ENCODE peak calls at places on chromosomes 2 and 18, in ten cellular contexts. S, G, M, N, H, X, Y, W, Q and I are unnamed samples.

GRCh38 chr2:172334988-172335387 is 92.4 kb upstream of the ITGA6 start:
- DNase-seq in N (no peak), Q (no peak), Y (no peak), W (no peak), S (peak; percentile 15), G (no peak), M (no peak), X (no peak), H (no peak), I (no peak)

GRCh38 chr2:177171418-177171865 is 41.2 kb upstream of the HNRNPA3 start:
- DNase-seq in W (no peak), Y (peak; percentile 65), Q (no peak), H (no peak), N (no peak), M (peak; percentile 31), X (no peak), S (no peak), G (no peak), I (no peak)

GRCh38 chr2:128318776-128319456 is at the start of gene HS6ST1:
- DNase-seq in W (peak; percentile 83), Y (no peak), N (peak; percentile 92), X (peak; percentile 95), G (peak; percentile 91), M (peak; percentile 85), S (peak; percentile 94), Q (peak; percentile 94), H (peak; percentile 91), I (peak; percentile 70)

GRCh38 chr2:228023619-228024018 is 152.2 kb downstream of the DAW1 start:
- DNase-seq in M (no peak), G (no peak), S (peak; percentile 22), H (no peak), X (no peak), Q (no peak), N (no peak), Y (no peak), W (no peak), I (no peak)

GRCh38 chr2:143946436-143947385 is 573.2 kb downstream of the ZEB2 start:
- DNase-seq in W (no peak), H (no peak), Q (no peak), M (no peak), G (no peak), X (no peak), N (no peak), Y (no peak), S (peak; percentile 67), I (no peak)

GRCh38 chr2:25598911-25599310 is 74.5 kb downstream of the DTNB start:
- DNase-seq in Y (no peak), H (no peak), W (no peak), N (no peak), Q (no peak), S (no peak), M (no peak), X (no peak), G (no peak), I (no peak)

GRCh38 chr2:209121691-209122090 is 302.2 kb upstream of the MAP2 start:
- DNase-seq in Q (no peak), S (no peak), M (no peak), W (no peak), X (no peak), H (no peak), G (no peak), N (no peak), Y (no peak), I (no peak)

GRCh38 chr2:127941461-127941860 is 55.7 kb upstream of the AMMECR1L start:
- DNase-seq in W (no peak), S (no peak), Q (no peak), G (no peak), X (no peak), M (no peak), H (no peak), Y (no peak), N (no peak), I (no peak)

GRCh38 chr2:109497447-109497846 is 116.3 kb downstream of the SEPTIN10 start:
- DNase-seq in N (no peak), X (no peak), W (no peak), H (no peak), M (no peak), G (no peak), Q (no peak), Y (no peak), S (peak; percentile 78), I (no peak)

GRCh38 chr2:178825183-178825582 is 18.0 kb upstream of the TTN start:
- DNase-seq in M (no peak), H (no peak), S (peak; percentile 78), N (no peak), G (no peak), Y (no peak), Q (no peak), W (no peak), X (no peak), I (no peak)

GRCh38 chr2:12169060-12169406 is 422.6 kb downstream of the LPIN1 start:
- DNase-seq in Q (no peak), X (no peak), W (no peak), H (peak; percentile 44), G (no peak), Y (no peak), N (no peak), S (peak; percentile 93), M (no peak), I (no peak)

DNA sequence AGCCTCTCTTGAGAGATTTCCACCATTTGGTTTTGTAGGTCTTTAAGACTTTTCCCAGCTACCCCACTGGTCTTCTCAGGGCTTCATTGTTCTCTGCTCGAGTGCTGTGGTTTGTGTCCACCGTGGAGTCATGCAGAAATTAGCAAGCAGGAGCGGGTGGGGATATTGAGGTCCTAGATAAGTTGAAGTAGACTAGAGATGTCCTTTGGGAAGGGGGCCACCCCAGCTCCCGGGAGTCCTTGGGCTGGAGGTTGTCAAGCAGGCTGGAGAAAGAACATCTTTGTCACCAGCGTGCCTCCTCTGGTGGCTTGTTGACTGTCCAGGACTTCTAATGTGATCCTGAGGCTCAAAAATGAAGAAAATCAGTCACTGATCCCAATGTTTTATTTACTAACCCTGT is 207.9 kb downstream of the KLHL29 start:
- DNase-seq in N (no peak), M (no peak), H (no peak), W (no peak), Q (no peak), X (no peak), G (no peak), Y (no peak), S (no peak), I (no peak)
- H3K4me1 ChIP-seq in N (no peaks in the 10 kb centered on the region), M (no peaks in the 10 kb centered on the region), H (peaks cover 61% of the 10 kb centered on the region), W (no peaks in the 10 kb centered on the region), Q (peaks cover 24% of the 10 kb centered on the region), X (peaks cover 25% of the 10 kb centered on the region), G (peaks cover 40% of the 10 kb centered on the region), Y (no peaks in the 10 kb centered on the region), S (peaks cover 6% of the 10 kb centered on the region), I (no peaks in the 10 kb centered on the region)

DNA sequence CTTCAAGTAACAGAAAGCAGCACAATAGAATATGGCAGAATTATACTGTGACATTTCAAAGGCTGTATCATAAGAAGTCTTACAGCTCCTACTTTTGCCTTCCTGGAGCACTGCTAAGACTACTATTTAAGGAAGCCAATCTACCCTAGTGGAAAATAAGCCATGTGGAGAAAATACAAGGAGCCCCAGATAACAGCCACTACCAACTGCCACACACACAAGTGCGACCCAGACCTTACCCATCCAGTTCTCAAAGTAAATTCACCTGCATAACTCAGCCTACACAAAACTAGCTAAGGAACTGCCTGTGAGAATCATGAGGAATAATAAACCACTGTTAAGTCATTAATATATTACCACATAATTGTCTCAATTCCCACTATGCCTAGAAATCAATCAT is 66.4 kb downstream of the USP34 start:
- DNase-seq in H (no peak), S (no peak), M (no peak), G (no peak), X (no peak), W (no peak), N (no peak), Y (no peak), Q (no peak), I (no peak)
- H3K27ac ChIP-seq in H (no peak overlapping the region), S (no peak overlapping the region), M (no peak overlapping the region), G (no peak overlapping the region), X (no peak overlapping the region), W (no peak overlapping the region), N (no peak overlapping the region), Y (no peak overlapping the region), Q (no peak overlapping the region), I (no peak overlapping the region)

GRCh38 chr2:237214281-237214680 is 128.6 kb downstream of the COPS8 start:
- DNase-seq in X (no peak), M (no peak), H (no peak), W (no peak), G (no peak), S (no peak), N (no peak), Y (no peak), Q (no peak), I (no peak)

GRCh38 chr2:237213325-237214040 is 127.8 kb downstream of the COPS8 start:
- DNase-seq in M (peak; percentile 35), N (no peak), Y (no peak), Q (peak; percentile 66), H (peak; percentile 71), X (no peak), G (peak; percentile 25), W (no peak), S (peak; percentile 94), I (no peak)

GRCh38 chr2:237218756-237219155 is 133.1 kb downstream of the COPS8 start:
- DNase-seq in N (no peak), S (peak; percentile 75), G (no peak), Y (no peak), H (no peak), W (no peak), X (no peak), Q (no peak), M (no peak), I (no peak)

GRCh38 chr2:237217995-237218621 is 132.4 kb downstream of the COPS8 start:
- DNase-seq in Q (no peak), N (no peak), S (peak; percentile 14), M (peak; percentile 20), X (no peak), Y (no peak), W (no peak), H (no peak), G (no peak), I (no peak)

DNA sequence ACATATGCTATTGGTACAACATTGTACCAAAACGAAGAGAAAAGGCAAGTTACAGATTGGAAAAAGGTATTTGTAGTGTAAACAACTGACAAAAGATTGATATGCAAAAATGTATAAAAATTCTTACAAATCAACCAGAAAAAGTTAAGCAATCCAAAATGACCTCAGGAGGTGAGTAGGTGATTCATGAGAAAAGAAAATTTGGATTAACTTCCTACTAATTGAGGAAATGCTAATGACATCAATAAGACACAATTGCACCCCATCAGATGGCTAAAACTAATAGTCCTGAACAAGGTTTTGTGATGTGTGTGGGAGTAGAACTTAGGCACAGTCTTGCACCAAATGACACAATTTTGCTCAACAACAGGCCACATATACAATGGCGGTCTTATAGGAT is 129.3 kb downstream of the COPS8 start:
- DNase-seq in X (no peak), Q (no peak), G (no peak), Y (no peak), S (peak; percentile 22), M (no peak), W (no peak), H (no peak), N (no peak), I (no peak)
- H3K4me1 ChIP-seq in X (peaks cover 6% of the 10 kb centered on the region), Q (no peaks in the 10 kb centered on the region), G (peaks cover 5% of the 10 kb centered on the region), Y (no peaks in the 10 kb centered on the region), S (peaks cover 37% of the 10 kb centered on the region), M (no peaks in the 10 kb centered on the region), W (no peaks in the 10 kb centered on the region), H (peaks cover 8% of the 10 kb centered on the region), N (peaks cover 4% of the 10 kb centered on the region), I (no peaks in the 10 kb centered on the region)

DNA sequence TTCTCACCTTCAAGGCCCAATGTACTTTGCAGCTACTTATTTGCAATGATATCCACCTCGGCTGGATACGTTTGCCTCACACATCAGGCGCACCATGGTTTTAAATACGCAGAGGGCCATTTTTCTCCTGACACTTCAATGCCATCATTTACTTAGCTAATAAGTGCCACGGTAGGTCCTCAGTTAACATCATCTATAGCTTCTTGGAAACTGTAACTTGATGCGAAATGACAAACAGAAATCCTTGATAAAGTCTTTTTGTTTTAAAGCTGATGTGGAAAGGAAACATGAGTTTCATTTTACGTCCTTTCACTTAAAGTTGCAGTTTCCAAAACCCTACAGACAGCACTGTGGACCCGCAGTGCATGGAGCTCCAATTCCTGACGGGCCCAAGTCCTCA is 37.1 kb downstream of the ZNF516 start:
- DNase-seq in M (no peak), W (no peak), S (no peak), X (no peak), Y (no peak), N (no peak), G (no peak), Q (no peak), H (no peak), I (no peak)
- H3K27ac ChIP-seq in M (no peak overlapping the region), W (no peak overlapping the region), S (no peak overlapping the region), X (no peak overlapping the region), Y (no peak overlapping the region), N (no peak overlapping the region), G (no peak overlapping the region), Q (no peak overlapping the region), H (no peak overlapping the region), I (no peak overlapping the region)